ENCODE peak calls at places on chromosome 14, in seven cellular contexts. One of them, this sample, is unnamed.

GRCh38 chr14:59630281-59630963 is 53.8 kb upstream of the CCDC175 start:
- ATAC-seq in right cardiac atrium: peak
- ATAC-seq in heart right ventricle: no peak
- ATAC-seq in aorta: peak
- ATAC-seq in naive thymus-derived CD4-positive, alpha-beta T cell: no peak
- ATAC-seq in left lung: peak
- ATAC-seq in lower lobe of right lung: peak
- ATAC-seq in this sample: no peak

GRCh38 chr14:23120405-23121251 is 1.6 kb upstream of the CEBPE start:
- ATAC-seq in aorta: peak
- ATAC-seq in heart right ventricle: peak
- ATAC-seq in right cardiac atrium: peak
- ATAC-seq in left lung: peak
- ATAC-seq in naive thymus-derived CD4-positive, alpha-beta T cell: peak
- ATAC-seq in lower lobe of right lung: peak
- ATAC-seq in this sample: peak

GRCh38 chr14:106286697-106287290 is 760.4 kb downstream of the TMEM121 start:
- ATAC-seq in aorta: no peak
- ATAC-seq in left lung: no peak
- ATAC-seq in right cardiac atrium: no peak
- ATAC-seq in naive thymus-derived CD4-positive, alpha-beta T cell: no peak
- ATAC-seq in heart right ventricle: no peak
- ATAC-seq in lower lobe of right lung: no peak
- ATAC-seq in this sample: no peak

GRCh38 chr14:90184571-90185266 is 71.6 kb upstream of the PSMC1 start:
- ATAC-seq in right cardiac atrium: no peak
- ATAC-seq in heart right ventricle: no peak
- ATAC-seq in left lung: no peak
- ATAC-seq in lower lobe of right lung: no peak
- ATAC-seq in naive thymus-derived CD4-positive, alpha-beta T cell: no peak
- ATAC-seq in aorta: no peak
- ATAC-seq in this sample: no peak

GRCh38 chr14:54742492-54743350 is 159.9 kb downstream of the GCH1 start:
- ATAC-seq in left lung: no peak
- ATAC-seq in naive thymus-derived CD4-positive, alpha-beta T cell: no peak
- ATAC-seq in right cardiac atrium: no peak
- ATAC-seq in aorta: no peak
- ATAC-seq in lower lobe of right lung: no peak
- ATAC-seq in heart right ventricle: no peak
- ATAC-seq in this sample: no peak

GRCh38 chr14:99744873-99745224 is 48.4 kb upstream of the EML1 start:
- ATAC-seq in lower lobe of right lung: no peak
- ATAC-seq in heart right ventricle: no peak
- ATAC-seq in naive thymus-derived CD4-positive, alpha-beta T cell: no peak
- ATAC-seq in left lung: no peak
- ATAC-seq in aorta: no peak
- ATAC-seq in right cardiac atrium: no peak
- ATAC-seq in this sample: no peak

GRCh38 chr14:92033433-92033832 is 6.4 kb downstream of the TRIP11 start:
- ATAC-seq in lower lobe of right lung: no peak
- ATAC-seq in naive thymus-derived CD4-positive, alpha-beta T cell: no peak
- ATAC-seq in heart right ventricle: no peak
- ATAC-seq in aorta: no peak
- ATAC-seq in right cardiac atrium: no peak
- ATAC-seq in left lung: no peak
- ATAC-seq in this sample: no peak

GRCh38 chr14:68674538-68675232 is 118.2 kb downstream of the ZFP36L1 start:
- ATAC-seq in lower lobe of right lung: no peak
- ATAC-seq in left lung: no peak
- ATAC-seq in aorta: no peak
- ATAC-seq in naive thymus-derived CD4-positive, alpha-beta T cell: no peak
- ATAC-seq in right cardiac atrium: no peak
- ATAC-seq in heart right ventricle: no peak
- ATAC-seq in this sample: no peak

GRCh38 chr14:58598028-58598850 is 39.5 kb upstream of the DACT1 start:
- ATAC-seq in lower lobe of right lung: no peak
- ATAC-seq in heart right ventricle: no peak
- ATAC-seq in aorta: no peak
- ATAC-seq in right cardiac atrium: no peak
- ATAC-seq in left lung: no peak
- ATAC-seq in naive thymus-derived CD4-positive, alpha-beta T cell: peak
- ATAC-seq in this sample: no peak

GRCh38 chr14:50242566-50243288 is 11.3 kb upstream of the SOS2 start:
- ATAC-seq in naive thymus-derived CD4-positive, alpha-beta T cell: no peak
- ATAC-seq in aorta: no peak
- ATAC-seq in lower lobe of right lung: no peak
- ATAC-seq in heart right ventricle: no peak
- ATAC-seq in left lung: no peak
- ATAC-seq in right cardiac atrium: no peak
- ATAC-seq in this sample: no peak

GRCh38 chr14:36317650-36318049 is 2.8 kb downstream of the MBIP start:
- ATAC-seq in right cardiac atrium: no peak
- ATAC-seq in left lung: no peak
- ATAC-seq in naive thymus-derived CD4-positive, alpha-beta T cell: no peak
- ATAC-seq in lower lobe of right lung: no peak
- ATAC-seq in heart right ventricle: no peak
- ATAC-seq in aorta: no peak
- ATAC-seq in this sample: no peak

GRCh38 chr14:31968107-31968810 is 108.8 kb upstream of the ARHGAP5 start:
- ATAC-seq in aorta: peak
- ATAC-seq in heart right ventricle: no peak
- ATAC-seq in left lung: no peak
- ATAC-seq in naive thymus-derived CD4-positive, alpha-beta T cell: no peak
- ATAC-seq in lower lobe of right lung: no peak
- ATAC-seq in right cardiac atrium: no peak
- ATAC-seq in this sample: no peak

GRCh38 chr14:31194095-31194494 is 13.5 kb downstream of the HECTD1 start:
- ATAC-seq in left lung: no peak
- ATAC-seq in aorta: no peak
- ATAC-seq in naive thymus-derived CD4-positive, alpha-beta T cell: no peak
- ATAC-seq in lower lobe of right lung: no peak
- ATAC-seq in right cardiac atrium: no peak
- ATAC-seq in heart right ventricle: no peak
- ATAC-seq in this sample: no peak

GRCh38 chr14:91606851-91607250 is 96.7 kb upstream of the PPP4R3A start:
- ATAC-seq in naive thymus-derived CD4-positive, alpha-beta T cell: no peak
- ATAC-seq in lower lobe of right lung: no peak
- ATAC-seq in right cardiac atrium: no peak
- ATAC-seq in heart right ventricle: no peak
- ATAC-seq in aorta: no peak
- ATAC-seq in left lung: no peak
- ATAC-seq in this sample: peak

GRCh38 chr14:104787736-104788532 is 7.6 kb downstream of the AKT1 start:
- ATAC-seq in right cardiac atrium: no peak
- ATAC-seq in left lung: no peak
- ATAC-seq in naive thymus-derived CD4-positive, alpha-beta T cell: peak
- ATAC-seq in aorta: no peak
- ATAC-seq in heart right ventricle: no peak
- ATAC-seq in lower lobe of right lung: no peak
- ATAC-seq in this sample: no peak

GRCh38 chr14:22194669-22195068 is 394.4 kb downstream of the DAD1 start:
- ATAC-seq in naive thymus-derived CD4-positive, alpha-beta T cell: no peak
- ATAC-seq in aorta: no peak
- ATAC-seq in right cardiac atrium: no peak
- ATAC-seq in left lung: no peak
- ATAC-seq in heart right ventricle: no peak
- ATAC-seq in lower lobe of right lung: no peak
- ATAC-seq in this sample: no peak

GRCh38 chr14:68404652-68405183 is 388.1 kb downstream of the ZFP36L1 start:
- ATAC-seq in aorta: no peak
- ATAC-seq in left lung: peak
- ATAC-seq in naive thymus-derived CD4-positive, alpha-beta T cell: peak
- ATAC-seq in right cardiac atrium: no peak
- ATAC-seq in heart right ventricle: no peak
- ATAC-seq in lower lobe of right lung: peak
- ATAC-seq in this sample: no peak

GRCh38 chr14:30270200-30271161 is 288.5 kb upstream of the G2E3 start:
- ATAC-seq in left lung: peak
- ATAC-seq in naive thymus-derived CD4-positive, alpha-beta T cell: peak
- ATAC-seq in heart right ventricle: peak
- ATAC-seq in aorta: peak
- ATAC-seq in lower lobe of right lung: peak
- ATAC-seq in right cardiac atrium: peak
- ATAC-seq in this sample: peak

GRCh38 chr14:59847711-59848110 is 22.9 kb downstream of the RTN1 start:
- ATAC-seq in lower lobe of right lung: no peak
- ATAC-seq in aorta: no peak
- ATAC-seq in heart right ventricle: no peak
- ATAC-seq in naive thymus-derived CD4-positive, alpha-beta T cell: no peak
- ATAC-seq in left lung: no peak
- ATAC-seq in right cardiac atrium: no peak
- ATAC-seq in this sample: no peak

This sample was measured in gastroesophageal sphincter.